ENCODE peak calls at places on chromosomes 4 and X, in nine cellular contexts. N, M, D, Y, C, J, S, T and W are unnamed samples.
A peak's percentile ranks its signal among the peaks of the same experiment; 100 is the strongest.

GRCh38 chr4:104906274-104906673 is 240.4 kb upstream of the TET2 start:
- DNase-seq in N (no peak), M (no peak), D (no peak), Y (no peak), C (no peak), J (no peak), S (no peak), T (peak; percentile 11), W (no peak)

GRCh38 chr4:4506961-4507360 is 34.9 kb downstream of the STX18 start:
- DNase-seq in N (no peak), M (no peak), D (no peak), Y (no peak), C (no peak), J (no peak), S (no peak), T (no peak), W (no peak)

GRCh38 chrX:82813671-82814078 is 694.4 kb upstream of the POU3F4 start:
- DNase-seq in N (no peak), M (no peak), D (no peak), Y (no peak), C (no peak), J (no peak), S (no peak), T (peak; percentile 89), W (no peak)

GRCh38 chr4:757111-757510 is 51.5 kb downstream of the PCGF3 start:
- DNase-seq in N (no peak), M (no peak), D (no peak), Y (no peak), C (no peak), J (no peak), S (no peak), T (no peak), W (no peak)

GRCh38 chr4:186704059-186704458 is 19.6 kb downstream of the FAT1 start:
- DNase-seq in N (no peak), M (no peak), D (no peak), Y (no peak), C (no peak), J (no peak), S (no peak), T (no peak), W (no peak)

GRCh38 chr4:155773196-155773800 is 14.5 kb downstream of the GUCY1B1 start:
- DNase-seq in N (no peak), M (no peak), D (no peak), Y (no peak), C (no peak), J (no peak), S (no peak), T (no peak), W (no peak)

GRCh38 chr4:122798101-122798500 is 28.5 kb upstream of the FGF2 start:
- DNase-seq in N (no peak), M (peak; percentile 89), D (no peak), Y (peak; percentile 47), C (no peak), J (peak; percentile 54), S (no peak), T (peak; percentile 93), W (no peak)

GRCh38 chrX:143788265-143788664 is 67.7 kb upstream of the SPANXN2 start:
- DNase-seq in N (no peak), M (peak; percentile 48), D (no peak), Y (peak; percentile 14), C (no peak), J (no peak), S (no peak), T (peak; percentile 7), W (no peak)

GRCh38 chrX:106752101-106752678 is 25.7 kb downstream of the RNF128 start:
- DNase-seq in N (no peak), M (no peak), D (no peak), Y (no peak), C (no peak), J (no peak), S (peak; percentile 3), T (peak; percentile 10), W (no peak)

GRCh38 chrX:154309041-154309775 is 13.6 kb downstream of the TKTL1 start:
- DNase-seq in N (no peak), M (no peak), D (no peak), Y (no peak), C (no peak), J (no peak), S (no peak), T (no peak), W (no peak)

GRCh38 chr4:39469429-39470077 is 10.7 kb downstream of the LIAS start:
- DNase-seq in N (no peak), M (peak; percentile 92), D (no peak), Y (peak; percentile 26), C (no peak), J (peak; percentile 54), S (peak; percentile 41), T (peak; percentile 90), W (peak; percentile 79)

GRCh38 chrX:13046035-13046851 is 1.8 kb upstream of the FAM9C start:
- DNase-seq in N (no peak), M (no peak), D (no peak), Y (no peak), C (no peak), J (no peak), S (no peak), T (no peak), W (no peak)

GRCh38 chrX:103453655-103454054 is 65.6 kb downstream of the RAB40A start:
- DNase-seq in N (no peak), M (no peak), D (no peak), Y (no peak), C (no peak), J (no peak), S (no peak), T (peak; percentile 53), W (no peak)

GRCh38 chr4:110208419-110208818 is 10.0 kb upstream of the ELOVL6 start:
- DNase-seq in N (no peak), M (no peak), D (no peak), Y (no peak), C (no peak), J (no peak), S (no peak), T (no peak), W (no peak)

GRCh38 chrX:8849945-8850344 is 48.8 kb upstream of the FAM9A start:
- DNase-seq in N (no peak), M (no peak), D (no peak), Y (peak; percentile 15), C (no peak), J (no peak), S (no peak), T (no peak), W (no peak)

GRCh38 chrX:109601458-109601857 is 23.5 kb downstream of the KCNE5 start:
- DNase-seq in N (no peak), M (peak; percentile 8), D (no peak), Y (no peak), C (no peak), J (no peak), S (no peak), T (no peak), W (no peak)